ENCODE peak calls at places on chromosome 20, in four cellular contexts. U is Peyer's patch, F is HepG2, L is gastrocnemius medialis. D is an unnamed sample. For H3K27me3, H3K4me1 and H3K9me3, the result is how much of the 10 kb centered on the place peaks cover.

GRCh38 chr20:47795214-47795667 is 10.0 kb upstream of the SULF2 start:
- DNase-seq in L (peak), U (no peak), F (no peak), D (no peak)

GRCh38 chr20:881051-881820 is 34.9 kb downstream of the ANGPT4 start:
- DNase-seq in U (no peak), L (no peak), F (no peak), D (peak)

GRCh38 chr20:48530957-48531356 is 296.8 kb downstream of the PREX1 start:
- DNase-seq in F (no peak), L (no peak), U (no peak), D (no peak)

GRCh38 chr20:63679799-63680305 is 16.6 kb upstream of the TNFRSF6B start:
- DNase-seq in L (no peak), U (no peak), F (no peak), D (no peak)

GRCh38 chr20:1803216-1804128 is 91.7 kb upstream of the SIRPA start:
- DNase-seq in F (no peak), L (peak), U (peak), D (peak)

GRCh38 chr20:5215592-5216304 is 88.9 kb downstream of the CDS2 start:
- DNase-seq in U (no peak), L (no peak), F (no peak), D (no peak)

GRCh38 chr20:51462566-51463276 is 79.8 kb downstream of the NFATC2 start:
- DNase-seq in F (no peak), U (peak), L (peak), D (no peak)

GRCh38 chr20:6104493-6105188 is 18.2 kb downstream of the FERMT1 start:
- DNase-seq in F (no peak), U (no peak), L (no peak), D (no peak)

GRCh38 chr20:44006126-44006525 is 91.5 kb downstream of the TOX2 start:
- DNase-seq in F (no peak), L (no peak), U (no peak), D (no peak)

GRCh38 chr20:10524643-10525042 is 89.5 kb downstream of the SLX4IP start:
- DNase-seq in F (no peak), U (no peak), L (no peak), D (no peak)

GRCh38 chr20:62921119-62921687 is 5.1 kb downstream of the DIDO1 start:
- DNase-seq in U (peak), F (peak), L (no peak), D (peak)

GRCh38 chr20:62802026-62802712 is 2.5 kb upstream of the OGFR start:
- DNase-seq in U (no peak), L (no peak), F (no peak), D (no peak)

GRCh38 chr20:38342716-38343106 is 3.6 kb upstream of the LBP start:
- DNase-seq in F (no peak), L (no peak), U (no peak), D (no peak)

GRCh38 chr20:38340693-38341092 is 5.6 kb upstream of the LBP start:
- DNase-seq in U (no peak), F (no peak), L (no peak), D (no peak)

GRCh38 chr20:38343107-38343797 is 3.0 kb upstream of the LBP start:
- DNase-seq in U (peak), F (peak), L (no peak), D (no peak)

GRCh38 chr20:38343798-38344701 is 2.2 kb upstream of the LBP start:
- DNase-seq in L (no peak), F (no peak), U (no peak), D (no peak)

DNA sequence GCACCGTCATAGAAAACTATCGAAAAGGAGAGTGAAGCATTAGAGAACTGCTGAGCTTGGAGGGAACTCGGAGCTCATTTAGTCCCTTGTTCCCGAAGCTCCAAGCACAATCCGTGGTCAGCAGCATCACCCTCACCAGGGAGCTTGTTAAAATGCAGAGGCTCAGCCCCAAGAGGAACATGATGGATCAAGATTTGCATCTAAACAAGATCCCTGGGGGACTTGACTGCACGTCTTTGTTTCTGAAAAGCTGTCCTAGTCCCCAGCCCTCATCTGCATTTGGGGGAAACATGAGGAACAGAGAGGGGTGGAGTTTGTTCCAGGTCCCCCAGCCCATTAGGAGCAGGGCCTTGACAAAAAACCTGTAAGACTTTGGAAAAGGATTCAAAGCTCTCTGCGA is 4.1 kb upstream of the LBP start:
- DNase-seq in U (no peak), L (no peak), F (no peak), D (no peak)
- H3K27me3 ChIP-seq in U (under half), L (under half), F (under half), D (under half)

DNA sequence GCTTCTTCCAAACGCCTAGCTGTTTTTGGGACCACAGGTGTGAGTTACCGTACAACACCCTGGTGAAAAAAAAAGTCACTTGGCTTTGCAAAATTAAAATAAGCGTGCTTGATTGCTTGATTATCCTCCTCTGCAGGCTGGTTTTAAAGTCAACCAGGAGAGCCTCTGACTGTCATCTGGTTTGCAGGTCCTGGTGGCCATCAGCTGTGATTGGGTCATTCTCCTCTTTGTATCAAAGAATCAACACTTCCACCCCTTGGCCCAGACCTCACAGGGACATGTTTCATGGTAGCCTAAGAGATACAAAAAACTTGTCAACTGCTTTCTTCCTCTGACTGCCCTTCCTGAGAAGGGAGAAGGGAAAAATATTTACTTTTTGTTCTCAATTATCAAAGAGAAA is 98.2 kb upstream of the RNF24 start:
- DNase-seq in L (no peak), F (no peak), U (no peak), D (no peak)
- H3K4me1 ChIP-seq in L (under half), F (half or more), U (under half), D (under half)

GRCh38 chr20:59686404-59687346 is 82.3 kb downstream of the PHACTR3 start:
- DNase-seq in F (no peak), U (no peak), L (no peak), D (no peak)

GRCh38 chr20:59692139-59692538 is 87.8 kb downstream of the PHACTR3 start:
- DNase-seq in U (no peak), L (no peak), F (no peak), D (no peak)

GRCh38 chr20:59690976-59691375 is 86.6 kb downstream of the PHACTR3 start:
- DNase-seq in F (no peak), L (no peak), U (no peak), D (no peak)

GRCh38 chr20:59688999-59689398 is 84.7 kb downstream of the PHACTR3 start:
- DNase-seq in F (no peak), L (no peak), U (no peak), D (no peak)

DNA sequence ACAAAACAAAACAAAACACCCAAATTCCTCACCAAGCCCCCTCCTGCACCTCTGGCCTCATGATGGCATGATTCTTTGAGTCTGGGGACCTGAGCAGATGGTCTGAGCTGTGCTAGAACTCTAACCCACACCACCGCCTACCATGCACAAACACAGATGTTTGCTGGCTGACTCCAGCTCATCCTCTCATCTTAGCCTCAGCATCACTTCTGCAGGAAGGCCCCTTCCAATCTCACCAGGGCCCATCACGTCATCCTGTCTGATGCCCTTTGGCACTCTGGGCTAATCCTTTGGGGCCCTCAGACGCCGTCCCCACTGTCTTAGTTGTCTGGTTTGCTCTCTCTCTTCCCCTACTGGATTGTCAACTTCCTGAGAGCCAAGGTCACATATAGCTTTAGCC is 85.8 kb downstream of the PHACTR3 start:
- DNase-seq in L (no peak), F (no peak), U (no peak), D (no peak)
- H3K9me3 ChIP-seq in L (under half), F (under half), U (under half), D (under half)

GRCh38 chr20:46273701-46274100 is 34.6 kb downstream of the CDH22 start:
- DNase-seq in U (no peak), F (no peak), L (no peak), D (no peak)
- H3K27me3 ChIP-seq in U (under half), F (under half), L (under half), D (under half)

GRCh38 chr20:17848649-17849048 is 119.9 kb downstream of the SNX5 start:
- DNase-seq in U (no peak), L (no peak), F (no peak), D (no peak)
- H3K4me1 ChIP-seq in U (under half), L (under half), F (half or more), D (under half)

DNA sequence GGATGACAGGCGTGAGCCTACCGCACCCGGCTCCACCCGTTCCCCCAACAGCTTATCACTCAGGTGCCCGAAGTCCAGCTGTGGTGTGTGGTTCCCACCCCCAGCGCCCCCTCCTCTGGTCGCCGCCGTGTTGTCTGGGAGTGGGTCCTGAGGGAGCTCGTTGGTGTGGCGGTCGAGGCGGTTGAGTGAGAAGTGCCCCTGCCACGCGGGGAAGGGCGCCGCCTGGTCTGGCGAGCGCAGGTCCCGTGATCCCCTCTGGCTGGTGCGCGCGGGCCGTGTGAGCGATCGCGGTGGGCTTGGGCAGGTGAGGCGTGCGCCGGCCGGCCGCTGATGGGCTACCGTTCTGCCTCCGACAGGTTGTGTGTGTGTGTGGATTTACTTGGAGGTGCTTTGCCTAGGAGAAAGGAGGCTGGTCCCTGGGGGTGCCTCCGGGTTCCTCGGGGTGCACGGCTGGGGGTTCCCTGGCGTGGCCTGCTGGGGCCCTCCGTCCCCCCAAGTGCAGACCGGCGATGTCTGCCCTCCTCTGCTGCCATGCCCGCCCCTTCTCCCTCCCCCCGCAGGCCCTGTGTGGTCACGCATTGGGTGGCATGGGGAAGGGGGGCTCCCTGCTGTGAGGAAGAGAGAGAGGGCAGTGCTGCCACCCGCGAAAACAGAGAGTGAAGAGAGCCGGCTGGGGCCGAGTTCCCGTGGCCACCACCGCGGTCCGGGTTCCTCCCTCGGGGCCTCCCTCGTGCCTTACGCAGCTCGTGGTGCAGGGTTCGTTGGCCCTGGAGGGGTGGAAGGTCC is 336.0 kb upstream of the DEFB115 start:
- DNase-seq in F (no peak), U (no peak), L (no peak), D (no peak)
- H3K9me3 ChIP-seq in F (half or more), U (under half), L (under half), D (under half)

D was measured in CD4-positive, CD25-positive, alpha-beta regulatory T cell.